ENCODE peak calls at places on chromosome X, in nine cellular contexts. L, A, S, M, X, R, E, Y and J are unnamed samples.

GRCh38 chrX:5991393-5991792 is 237.3 kb downstream of the NLGN4X start:
- DNase-seq in R (no peak), X (no peak), M (no peak), E (no peak), L (no peak), Y (no peak), S (no peak), A (no peak), J (no peak)

GRCh38 chrX:44352739-44353138 is 9.3 kb upstream of the EFHC2 start:
- DNase-seq in L (peak), R (no peak), Y (no peak), S (no peak), A (no peak), X (no peak), E (no peak), M (no peak), J (no peak)

GRCh38 chrX:28408017-28408723 is 179.1 kb upstream of the IL1RAPL1 start:
- DNase-seq in L (no peak), S (no peak), A (no peak), X (no peak), R (no peak), M (no peak), E (no peak), Y (no peak), J (no peak)

GRCh38 chrX:110964761-110965160 is 131.2 kb upstream of the PAK3 start:
- DNase-seq in R (no peak), S (no peak), L (no peak), M (no peak), A (peak), Y (no peak), X (no peak), E (no peak), J (no peak)

GRCh38 chrX:82711432-82711831 is 796.7 kb upstream of the POU3F4 start:
- DNase-seq in Y (no peak), A (no peak), E (no peak), X (peak), M (no peak), S (no peak), R (no peak), L (no peak), J (no peak)

GRCh38 chrX:98480606-98481005 is 1596.9 kb downstream of the RPA4 start:
- DNase-seq in X (no peak), Y (no peak), S (no peak), L (no peak), A (no peak), E (no peak), R (no peak), M (no peak), J (no peak)

GRCh38 chrX:10633722-10634121 is 13.3 kb upstream of the MID1 start:
- DNase-seq in Y (no peak), S (peak), E (no peak), X (peak), L (peak), A (peak), R (peak), M (peak), J (no peak)

GRCh38 chrX:9269134-9269533 is 195.7 kb upstream of the TBL1X start:
- DNase-seq in M (no peak), Y (no peak), E (no peak), R (no peak), S (no peak), A (no peak), L (no peak), X (no peak), J (no peak)

DNA sequence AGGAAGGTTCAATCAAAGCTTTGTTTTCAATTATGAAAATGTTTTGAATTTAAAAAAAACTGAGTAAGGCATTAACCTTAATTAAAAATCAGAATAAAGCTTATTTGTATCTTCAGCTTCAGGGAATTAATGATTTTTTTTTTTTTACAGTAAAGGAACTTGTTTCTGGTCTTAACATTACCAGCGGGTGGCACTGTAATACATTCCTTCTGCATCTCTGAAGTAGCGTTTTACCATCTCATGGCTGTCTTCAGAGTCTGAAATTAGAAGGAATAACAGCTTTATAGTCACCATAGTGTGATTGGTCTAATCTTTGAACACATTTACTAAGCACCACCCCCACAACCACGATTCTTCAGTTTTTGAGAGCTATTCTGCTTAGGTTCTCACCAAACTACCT is 102.6 kb downstream of the IL1RAPL2 start:
- DNase-seq in X (peak), S (no peak), E (no peak), L (peak), M (peak), A (peak), Y (no peak), R (peak), J (no peak)
- TF ChIP-seq CTCF in X (no peak), S (peak), E (no peak), L (no peak), M (peak), A (peak), Y (no peak), R (no peak), J (no peak)

DNA sequence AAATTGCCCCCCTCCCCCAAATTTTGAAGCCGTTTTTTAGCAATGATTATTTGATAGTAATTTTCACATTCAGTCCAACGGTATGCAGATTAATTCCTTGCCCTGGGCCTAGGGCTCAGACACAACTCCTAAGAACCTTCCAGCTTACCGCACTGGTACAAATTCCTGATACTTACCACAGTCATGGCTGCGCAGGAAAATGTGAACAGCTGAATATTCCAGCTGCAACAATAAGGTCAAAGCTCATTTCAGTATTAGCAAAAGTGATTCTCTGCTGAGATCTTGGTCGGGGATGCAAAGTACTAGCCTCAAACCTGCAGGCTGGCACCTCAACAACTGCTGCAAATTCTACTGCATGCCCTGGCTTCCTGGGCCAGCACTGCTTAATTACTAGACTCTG is 3.0 kb downstream of the ATP11C start:
- DNase-seq in S (no peak), M (no peak), A (no peak), R (no peak), E (no peak), Y (no peak), X (no peak), L (no peak), J (no peak)
- H3K4me3 ChIP-seq in S (no peak), M (no peak), A (peak), R (no peak), E (no peak), Y (no peak), X (no peak), L (no peak), J (no peak)

GRCh38 chrX:93538575-93538974 is 134.8 kb downstream of the NAP1L3 start:
- DNase-seq in E (no peak), Y (no peak), M (no peak), S (no peak), L (peak), A (peak), R (peak), X (no peak), J (no peak)
- TF ChIP-seq CTCF in E (peak), Y (no peak), M (no peak), S (peak), L (no peak), A (peak), R (no peak), X (no peak), J (peak)

DNA sequence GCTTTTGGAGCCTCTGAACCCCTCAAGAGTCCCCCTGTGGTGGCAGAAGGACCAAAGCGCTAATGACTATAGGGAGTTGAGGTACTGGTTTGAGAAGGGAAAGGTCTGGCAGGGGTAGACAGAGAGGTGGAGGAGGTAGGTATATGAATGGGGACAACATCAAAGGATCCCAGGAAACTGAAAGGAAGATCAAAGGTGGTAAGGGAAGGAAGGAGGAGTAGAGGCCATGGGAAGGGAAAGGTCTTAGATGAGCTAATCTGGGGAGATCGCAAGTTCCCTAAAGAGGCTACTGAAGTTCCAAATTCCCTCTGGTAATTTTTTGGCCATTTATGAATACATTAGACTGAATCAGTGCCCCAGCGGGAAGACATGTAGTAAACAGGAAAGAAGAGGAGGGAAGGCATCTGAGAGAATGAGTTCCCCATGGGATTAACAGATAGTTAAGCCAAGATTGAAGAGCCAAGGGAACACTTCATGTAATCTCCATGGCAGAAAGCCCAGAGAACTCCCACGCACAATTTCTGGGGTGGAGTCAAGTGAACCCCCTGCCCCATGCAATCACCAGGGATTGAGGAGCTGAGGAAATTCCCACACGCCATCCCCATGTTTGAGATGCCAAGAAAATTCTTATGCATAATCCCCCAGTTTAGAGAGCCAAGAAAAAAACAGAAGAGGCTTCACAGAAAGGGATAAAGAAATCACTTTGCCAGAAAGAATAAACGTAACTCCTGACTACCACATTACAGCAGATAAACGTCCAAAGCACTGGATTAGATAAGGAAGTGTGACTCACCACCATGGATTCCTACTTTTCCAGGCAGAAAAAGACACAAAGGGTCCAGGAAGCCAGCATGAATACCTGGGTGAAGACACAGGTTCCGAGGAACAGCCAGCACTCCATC is 25.8 kb downstream of the ZNF630 start:
- DNase-seq in E (no peak), M (peak), S (peak), L (peak), R (no peak), Y (no peak), X (peak), A (no peak), J (no peak)
- H3K4me3 ChIP-seq in E (no peak), M (no peak), S (no peak), L (no peak), R (no peak), Y (no peak), X (no peak), A (no peak), J (no peak)

GRCh38 chrX:11667286-11667685 is 1.6 kb upstream of the ARHGAP6 start:
- DNase-seq in S (no peak), R (no peak), A (no peak), L (no peak), M (no peak), Y (no peak), X (no peak), E (no peak), J (no peak)
- TF ChIP-seq CTCF in S (no peak), R (no peak), A (no peak), L (no peak), M (no peak), Y (no peak), X (no peak), E (no peak), J (no peak)